ENCODE peak calls at places on chromosomes 2 and 18, in four cellular contexts. One of them, this sample, is unnamed.

GRCh38 chr18:55343396-55344073 is 244.5 kb downstream of the TCF4 start:
- DNase-seq in C1 segment of cervical spinal cord: no peak
- DNase-seq in foreskin keratinocyte: peak; percentile 11
- DNase-seq in smooth muscle cell of the brain vasculature: no peak
- DNase-seq in this sample: no peak

GRCh38 chr2:210271300-210271699 is 43.7 kb downstream of the MYL1 start:
- DNase-seq in smooth muscle cell of the brain vasculature: no peak
- DNase-seq in C1 segment of cervical spinal cord: no peak
- DNase-seq in foreskin keratinocyte: no peak
- DNase-seq in this sample: no peak

GRCh38 chr2:217693363-217693762 is 309.4 kb downstream of the TNS1 start:
- DNase-seq in C1 segment of cervical spinal cord: no peak
- DNase-seq in smooth muscle cell of the brain vasculature: no peak
- DNase-seq in foreskin keratinocyte: no peak
- DNase-seq in this sample: no peak

GRCh38 chr2:149278146-149278878 is 52.1 kb upstream of the LYPD6 start:
- DNase-seq in foreskin keratinocyte: no peak
- DNase-seq in smooth muscle cell of the brain vasculature: no peak
- DNase-seq in C1 segment of cervical spinal cord: no peak
- DNase-seq in this sample: no peak

GRCh38 chr2:185044323-185044874 is 446.1 kb downstream of the ZNF804A start:
- DNase-seq in smooth muscle cell of the brain vasculature: no peak
- DNase-seq in foreskin keratinocyte: no peak
- DNase-seq in C1 segment of cervical spinal cord: no peak
- DNase-seq in this sample: no peak

GRCh38 chr2:120442923-120443571 is 97.1 kb downstream of the INHBB start:
- DNase-seq in foreskin keratinocyte: peak; percentile 79
- DNase-seq in smooth muscle cell of the brain vasculature: no peak
- DNase-seq in C1 segment of cervical spinal cord: no peak
- DNase-seq in this sample: no peak

GRCh38 chr2:181660181-181660580 is 3.3 kb upstream of the CERKL start:
- DNase-seq in C1 segment of cervical spinal cord: no peak
- DNase-seq in smooth muscle cell of the brain vasculature: no peak
- DNase-seq in foreskin keratinocyte: no peak
- DNase-seq in this sample: no peak

GRCh38 chr2:8612734-8613179 is 69.1 kb upstream of the ID2 start:
- DNase-seq in smooth muscle cell of the brain vasculature: no peak
- DNase-seq in C1 segment of cervical spinal cord: no peak
- DNase-seq in foreskin keratinocyte: no peak
- DNase-seq in this sample: no peak

GRCh38 chr2:237691908-237692600 is 64.7 kb downstream of the LRRFIP1 start:
- DNase-seq in C1 segment of cervical spinal cord: peak; percentile 87
- DNase-seq in smooth muscle cell of the brain vasculature: no peak
- DNase-seq in foreskin keratinocyte: peak; percentile 62
- DNase-seq in this sample: no peak

GRCh38 chr18:48139427-48140347 is 209.2 kb upstream of the SMAD2 start:
- DNase-seq in smooth muscle cell of the brain vasculature: no peak
- DNase-seq in foreskin keratinocyte: no peak
- DNase-seq in C1 segment of cervical spinal cord: peak; percentile 53
- DNase-seq in this sample: no peak